ENCODE peak calls at places on chromosome 13, in ten cellular contexts. One of them, this sample, is unnamed.

GRCh38 chr13:38173403-38173802 is 176.2 kb upstream of the UFM1 start:
- DNase-seq in GM06990: no peak
- DNase-seq in IMR-90: no peak
- DNase-seq in sigmoid colon: no peak
- DNase-seq in fibroblast of pulmonary artery: no peak
- DNase-seq in AG09309: no peak
- DNase-seq in gastrocnemius medialis: no peak
- DNase-seq in heart right ventricle: no peak
- DNase-seq in left lung: no peak
- DNase-seq in progenitor cell of endocrine pancreas: no peak
- DNase-seq in this sample: no peak

GRCh38 chr13:52070929-52071523 is 46.5 kb downstream of the UTP14C start:
- DNase-seq in GM06990: no peak
- DNase-seq in IMR-90: peak; percentile 32
- DNase-seq in sigmoid colon: no peak
- DNase-seq in fibroblast of pulmonary artery: peak; percentile 58
- DNase-seq in AG09309: peak; percentile 11
- DNase-seq in gastrocnemius medialis: no peak
- DNase-seq in heart right ventricle: no peak
- DNase-seq in left lung: no peak
- DNase-seq in progenitor cell of endocrine pancreas: no peak
- DNase-seq in this sample: peak; percentile 39

GRCh38 chr13:112443191-112444000 is 67.2 kb downstream of the SPACA7 start:
- DNase-seq in GM06990: no peak
- DNase-seq in IMR-90: no peak
- DNase-seq in sigmoid colon: peak; percentile 39
- DNase-seq in fibroblast of pulmonary artery: no peak
- DNase-seq in AG09309: no peak
- DNase-seq in gastrocnemius medialis: no peak
- DNase-seq in heart right ventricle: no peak
- DNase-seq in left lung: no peak
- DNase-seq in progenitor cell of endocrine pancreas: no peak
- DNase-seq in this sample: peak; percentile 60

GRCh38 chr13:39039033-39039432 is 777 bp downstream of the NHLRC3 start:
- DNase-seq in GM06990: no peak
- DNase-seq in IMR-90: no peak
- DNase-seq in sigmoid colon: no peak
- DNase-seq in fibroblast of pulmonary artery: no peak
- DNase-seq in AG09309: no peak
- DNase-seq in gastrocnemius medialis: no peak
- DNase-seq in heart right ventricle: no peak
- DNase-seq in left lung: no peak
- DNase-seq in progenitor cell of endocrine pancreas: no peak
- DNase-seq in this sample: no peak

GRCh38 chr13:82358284-82358683 is 1524.0 kb downstream of the SLITRK1 start:
- DNase-seq in GM06990: no peak
- DNase-seq in IMR-90: no peak
- DNase-seq in sigmoid colon: no peak
- DNase-seq in fibroblast of pulmonary artery: peak; percentile 3
- DNase-seq in AG09309: no peak
- DNase-seq in gastrocnemius medialis: no peak
- DNase-seq in heart right ventricle: no peak
- DNase-seq in left lung: no peak
- DNase-seq in progenitor cell of endocrine pancreas: no peak
- DNase-seq in this sample: no peak

GRCh38 chr13:75416327-75417005 is 65.5 kb downstream of the TBC1D4 start:
- DNase-seq in GM06990: peak; percentile 48
- DNase-seq in IMR-90: no peak
- DNase-seq in sigmoid colon: no peak
- DNase-seq in fibroblast of pulmonary artery: no peak
- DNase-seq in AG09309: no peak
- DNase-seq in gastrocnemius medialis: no peak
- DNase-seq in heart right ventricle: no peak
- DNase-seq in left lung: no peak
- DNase-seq in progenitor cell of endocrine pancreas: no peak
- DNase-seq in this sample: peak; percentile 20

GRCh38 chr13:73061478-73062275 is 2.9 kb downstream of the KLF5 start:
- DNase-seq in GM06990: no peak
- DNase-seq in IMR-90: no peak
- DNase-seq in sigmoid colon: no peak
- DNase-seq in fibroblast of pulmonary artery: no peak
- DNase-seq in AG09309: no peak
- DNase-seq in gastrocnemius medialis: no peak
- DNase-seq in heart right ventricle: no peak
- DNase-seq in left lung: no peak
- DNase-seq in progenitor cell of endocrine pancreas: no peak
- DNase-seq in this sample: no peak

GRCh38 chr13:36543671-36544070 is 111.4 kb downstream of the CCNA1 start:
- DNase-seq in GM06990: no peak
- DNase-seq in IMR-90: no peak
- DNase-seq in sigmoid colon: no peak
- DNase-seq in fibroblast of pulmonary artery: peak; percentile 3
- DNase-seq in AG09309: no peak
- DNase-seq in gastrocnemius medialis: no peak
- DNase-seq in heart right ventricle: no peak
- DNase-seq in left lung: no peak
- DNase-seq in progenitor cell of endocrine pancreas: no peak
- DNase-seq in this sample: no peak

GRCh38 chr13:85412448-85412847 is 386.8 kb downstream of the SLITRK6 start:
- DNase-seq in GM06990: no peak
- DNase-seq in IMR-90: no peak
- DNase-seq in sigmoid colon: no peak
- DNase-seq in fibroblast of pulmonary artery: no peak
- DNase-seq in AG09309: no peak
- DNase-seq in gastrocnemius medialis: no peak
- DNase-seq in heart right ventricle: no peak
- DNase-seq in left lung: no peak
- DNase-seq in progenitor cell of endocrine pancreas: no peak
- DNase-seq in this sample: no peak

GRCh38 chr13:52348081-52348480 is 57.9 kb downstream of the THSD1 start:
- DNase-seq in GM06990: no peak
- DNase-seq in IMR-90: peak; percentile 88
- DNase-seq in sigmoid colon: no peak
- DNase-seq in fibroblast of pulmonary artery: peak; percentile 95
- DNase-seq in AG09309: peak; percentile 88
- DNase-seq in gastrocnemius medialis: no peak
- DNase-seq in heart right ventricle: no peak
- DNase-seq in left lung: no peak
- DNase-seq in progenitor cell of endocrine pancreas: no peak
- DNase-seq in this sample: no peak

GRCh38 chr13:94596575-94596971 is 621 bp upstream of the TGDS start:
- DNase-seq in GM06990: no peak
- DNase-seq in IMR-90: no peak
- DNase-seq in sigmoid colon: peak; percentile 65
- DNase-seq in fibroblast of pulmonary artery: no peak
- DNase-seq in AG09309: no peak
- DNase-seq in gastrocnemius medialis: no peak
- DNase-seq in heart right ventricle: no peak
- DNase-seq in left lung: no peak
- DNase-seq in progenitor cell of endocrine pancreas: no peak
- DNase-seq in this sample: no peak

GRCh38 chr13:29707876-29708543 is 112.5 kb upstream of the SLC7A1 start:
- DNase-seq in GM06990: no peak
- DNase-seq in IMR-90: peak; percentile 41
- DNase-seq in sigmoid colon: no peak
- DNase-seq in fibroblast of pulmonary artery: peak; percentile 58
- DNase-seq in AG09309: peak; percentile 10
- DNase-seq in gastrocnemius medialis: no peak
- DNase-seq in heart right ventricle: no peak
- DNase-seq in left lung: no peak
- DNase-seq in progenitor cell of endocrine pancreas: no peak
- DNase-seq in this sample: peak; percentile 53

GRCh38 chr13:29716493-29716892 is 121.0 kb upstream of the SLC7A1 start:
- DNase-seq in GM06990: no peak
- DNase-seq in IMR-90: no peak
- DNase-seq in sigmoid colon: no peak
- DNase-seq in fibroblast of pulmonary artery: no peak
- DNase-seq in AG09309: no peak
- DNase-seq in gastrocnemius medialis: no peak
- DNase-seq in heart right ventricle: no peak
- DNase-seq in left lung: no peak
- DNase-seq in progenitor cell of endocrine pancreas: no peak
- DNase-seq in this sample: no peak

GRCh38 chr13:29718694-29719093 is 123.2 kb upstream of the SLC7A1 start:
- DNase-seq in GM06990: no peak
- DNase-seq in IMR-90: no peak
- DNase-seq in sigmoid colon: no peak
- DNase-seq in fibroblast of pulmonary artery: no peak
- DNase-seq in AG09309: no peak
- DNase-seq in gastrocnemius medialis: no peak
- DNase-seq in heart right ventricle: no peak
- DNase-seq in left lung: no peak
- DNase-seq in progenitor cell of endocrine pancreas: no peak
- DNase-seq in this sample: no peak

DNA sequence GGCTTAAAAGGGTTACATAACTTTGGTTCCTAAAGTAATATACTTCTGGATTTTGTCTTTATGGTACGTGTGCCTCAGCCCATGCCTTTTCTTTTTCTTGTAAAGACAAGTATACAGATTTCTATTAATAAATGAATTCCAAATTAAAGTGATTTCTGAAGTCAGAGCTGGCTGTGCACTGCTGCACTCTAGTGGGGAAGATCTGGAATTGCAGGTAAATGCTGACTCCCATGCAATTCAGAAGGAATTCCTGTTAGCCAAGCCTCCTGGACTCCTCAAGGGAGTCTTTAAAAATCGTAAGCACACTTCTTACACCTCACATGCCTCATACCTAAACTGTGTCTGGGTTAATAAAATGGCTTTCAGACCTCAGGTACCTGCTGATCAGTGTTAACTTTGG is 118.4 kb upstream of the SLC7A1 start:
- DNase-seq in GM06990: no peak
- DNase-seq in IMR-90: peak; percentile 21
- DNase-seq in sigmoid colon: no peak
- DNase-seq in fibroblast of pulmonary artery: peak; percentile 33
- DNase-seq in AG09309: no peak
- DNase-seq in gastrocnemius medialis: no peak
- DNase-seq in heart right ventricle: no peak
- DNase-seq in left lung: no peak
- DNase-seq in progenitor cell of endocrine pancreas: no peak
- DNase-seq in this sample: no peak
- TF ChIP-seq CTCF in GM06990: peak; percentile 75
- TF ChIP-seq CTCF in IMR-90: peak; percentile 65
- TF ChIP-seq CTCF in sigmoid colon: peak; percentile 17
- TF ChIP-seq CTCF in fibroblast of pulmonary artery: peak; percentile 60
- TF ChIP-seq CTCF in AG09309: peak; percentile 53
- TF ChIP-seq CTCF in gastrocnemius medialis: no peak
- TF ChIP-seq CTCF in heart right ventricle: no peak
- TF ChIP-seq CTCF in left lung: peak; percentile 26
- TF ChIP-seq CTCF in progenitor cell of endocrine pancreas: peak; percentile 64
- TF ChIP-seq CTCF in this sample: peak; percentile 53

GRCh38 chr13:43388282-43389034 is 365.1 kb downstream of the DNAJC15 start:
- DNase-seq in GM06990: no peak
- DNase-seq in IMR-90: no peak
- DNase-seq in sigmoid colon: no peak
- DNase-seq in fibroblast of pulmonary artery: no peak
- DNase-seq in AG09309: no peak
- DNase-seq in gastrocnemius medialis: no peak
- DNase-seq in heart right ventricle: no peak
- DNase-seq in left lung: no peak
- DNase-seq in progenitor cell of endocrine pancreas: no peak
- DNase-seq in this sample: no peak

GRCh38 chr13:43390582-43390981 is 367.2 kb downstream of the DNAJC15 start:
- DNase-seq in GM06990: no peak
- DNase-seq in IMR-90: no peak
- DNase-seq in sigmoid colon: no peak
- DNase-seq in fibroblast of pulmonary artery: no peak
- DNase-seq in AG09309: no peak
- DNase-seq in gastrocnemius medialis: no peak
- DNase-seq in heart right ventricle: no peak
- DNase-seq in left lung: no peak
- DNase-seq in progenitor cell of endocrine pancreas: no peak
- DNase-seq in this sample: no peak

GRCh38 chr13:43389573-43389972 is 366.2 kb downstream of the DNAJC15 start:
- DNase-seq in GM06990: no peak
- DNase-seq in IMR-90: peak; percentile 53
- DNase-seq in sigmoid colon: no peak
- DNase-seq in fibroblast of pulmonary artery: peak; percentile 27
- DNase-seq in AG09309: no peak
- DNase-seq in gastrocnemius medialis: no peak
- DNase-seq in heart right ventricle: no peak
- DNase-seq in left lung: no peak
- DNase-seq in progenitor cell of endocrine pancreas: no peak
- DNase-seq in this sample: no peak

GRCh38 chr13:43390101-43390500 is 366.7 kb downstream of the DNAJC15 start:
- DNase-seq in GM06990: no peak
- DNase-seq in IMR-90: peak; percentile 68
- DNase-seq in sigmoid colon: no peak
- DNase-seq in fibroblast of pulmonary artery: no peak
- DNase-seq in AG09309: no peak
- DNase-seq in gastrocnemius medialis: no peak
- DNase-seq in heart right ventricle: no peak
- DNase-seq in left lung: no peak
- DNase-seq in progenitor cell of endocrine pancreas: no peak
- DNase-seq in this sample: no peak

DNA sequence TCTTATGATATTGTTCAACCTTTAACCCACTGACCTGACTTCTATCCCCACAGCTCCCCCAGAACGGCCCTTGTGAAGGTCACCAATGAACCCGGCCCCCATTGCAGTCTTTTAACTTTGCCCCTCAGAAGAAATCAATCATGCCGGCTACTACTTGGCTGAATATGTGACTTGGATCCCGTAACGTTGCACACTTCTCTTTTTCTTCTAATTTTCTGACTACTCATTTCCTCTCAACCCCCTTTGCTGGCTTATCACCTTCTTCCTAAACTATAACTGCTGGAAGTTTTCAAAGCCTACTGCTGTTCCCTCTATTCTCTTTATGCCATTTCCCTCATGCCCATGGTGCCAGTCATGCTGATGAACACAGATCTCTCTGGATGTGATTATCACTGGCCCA is 367.6 kb downstream of the DNAJC15 start:
- DNase-seq in GM06990: no peak
- DNase-seq in IMR-90: no peak
- DNase-seq in sigmoid colon: no peak
- DNase-seq in fibroblast of pulmonary artery: no peak
- DNase-seq in AG09309: no peak
- DNase-seq in gastrocnemius medialis: no peak
- DNase-seq in heart right ventricle: no peak
- DNase-seq in left lung: no peak
- DNase-seq in progenitor cell of endocrine pancreas: no peak
- DNase-seq in this sample: no peak
- TF ChIP-seq CTCF in GM06990: no peak
- TF ChIP-seq CTCF in IMR-90: no peak
- TF ChIP-seq CTCF in sigmoid colon: no peak
- TF ChIP-seq CTCF in fibroblast of pulmonary artery: no peak
- TF ChIP-seq CTCF in AG09309: no peak
- TF ChIP-seq CTCF in gastrocnemius medialis: no peak
- TF ChIP-seq CTCF in heart right ventricle: no peak
- TF ChIP-seq CTCF in left lung: no peak
- TF ChIP-seq CTCF in progenitor cell of endocrine pancreas: no peak
- TF ChIP-seq CTCF in this sample: no peak

GRCh38 chr13:101453784-101454201 is 1.3 kb downstream of the ITGBL1 start:
- DNase-seq in GM06990: peak; percentile 15
- DNase-seq in IMR-90: no peak
- DNase-seq in sigmoid colon: no peak
- DNase-seq in fibroblast of pulmonary artery: no peak
- DNase-seq in AG09309: no peak
- DNase-seq in gastrocnemius medialis: no peak
- DNase-seq in heart right ventricle: peak; percentile 14
- DNase-seq in left lung: no peak
- DNase-seq in progenitor cell of endocrine pancreas: no peak
- DNase-seq in this sample: peak; percentile 12
- TF ChIP-seq CTCF in GM06990: peak; percentile 9
- TF ChIP-seq CTCF in IMR-90: peak; percentile 19
- TF ChIP-seq CTCF in sigmoid colon: no peak
- TF ChIP-seq CTCF in fibroblast of pulmonary artery: no peak
- TF ChIP-seq CTCF in AG09309: peak; percentile 20
- TF ChIP-seq CTCF in gastrocnemius medialis: no peak
- TF ChIP-seq CTCF in heart right ventricle: no peak
- TF ChIP-seq CTCF in left lung: peak; percentile 15
- TF ChIP-seq CTCF in progenitor cell of endocrine pancreas: no peak
- TF ChIP-seq CTCF in this sample: peak; percentile 25

GRCh38 chr13:99600318-99600717 is 99.0 kb downstream of the TM9SF2 start:
- DNase-seq in GM06990: no peak
- DNase-seq in IMR-90: no peak
- DNase-seq in sigmoid colon: no peak
- DNase-seq in fibroblast of pulmonary artery: no peak
- DNase-seq in AG09309: no peak
- DNase-seq in gastrocnemius medialis: no peak
- DNase-seq in heart right ventricle: no peak
- DNase-seq in left lung: no peak
- DNase-seq in progenitor cell of endocrine pancreas: no peak
- DNase-seq in this sample: no peak
- TF ChIP-seq CTCF in GM06990: peak; percentile 13
- TF ChIP-seq CTCF in IMR-90: no peak
- TF ChIP-seq CTCF in sigmoid colon: no peak
- TF ChIP-seq CTCF in fibroblast of pulmonary artery: no peak
- TF ChIP-seq CTCF in AG09309: no peak
- TF ChIP-seq CTCF in gastrocnemius medialis: no peak
- TF ChIP-seq CTCF in heart right ventricle: no peak
- TF ChIP-seq CTCF in left lung: no peak
- TF ChIP-seq CTCF in progenitor cell of endocrine pancreas: peak; percentile 22
- TF ChIP-seq CTCF in this sample: peak; percentile 34